ENCODE peak calls at places on chromosome 10, in ten cellular contexts. One of them, this sample, is unnamed.

GRCh38 chr10:9209105-9209798 is 1154.8 kb downstream of the GATA3 start:
- DNase-seq in H9: peak; percentile 70
- DNase-seq in left ventricle myocardium inferior: peak; percentile 43
- DNase-seq in AG04449: no peak
- DNase-seq in mucosa of descending colon: peak; percentile 73
- DNase-seq in HFFc6: peak; percentile 32
- DNase-seq in fibroblast of lung: peak; percentile 36
- DNase-seq in fibroblast of the aortic adventitia: peak; percentile 72
- DNase-seq in WTC11: peak; percentile 80
- DNase-seq in A549: peak; percentile 68
- DNase-seq in this sample: no peak

GRCh38 chr10:117322258-117322657 is 53.0 kb downstream of the PDZD8 start:
- DNase-seq in fibroblast of lung: peak; percentile 32
- DNase-seq in fibroblast of the aortic adventitia: no peak
- DNase-seq in mucosa of descending colon: no peak
- DNase-seq in H9: no peak
- DNase-seq in WTC11: no peak
- DNase-seq in HFFc6: no peak
- DNase-seq in AG04449: no peak
- DNase-seq in A549: no peak
- DNase-seq in left ventricle myocardium inferior: no peak
- DNase-seq in this sample: no peak

GRCh38 chr10:69389827-69390490 is 26.8 kb downstream of the TACR2 start:
- DNase-seq in A549: peak; percentile 83
- DNase-seq in left ventricle myocardium inferior: peak; percentile 57
- DNase-seq in AG04449: no peak
- DNase-seq in fibroblast of the aortic adventitia: peak; percentile 68
- DNase-seq in WTC11: peak; percentile 59
- DNase-seq in HFFc6: no peak
- DNase-seq in fibroblast of lung: peak; percentile 55
- DNase-seq in mucosa of descending colon: no peak
- DNase-seq in H9: peak; percentile 88
- DNase-seq in this sample: no peak

GRCh38 chr10:119772347-119772746 is 46.5 kb downstream of the INPP5F start:
- DNase-seq in fibroblast of the aortic adventitia: no peak
- DNase-seq in H9: no peak
- DNase-seq in mucosa of descending colon: no peak
- DNase-seq in A549: no peak
- DNase-seq in WTC11: no peak
- DNase-seq in AG04449: no peak
- DNase-seq in fibroblast of lung: no peak
- DNase-seq in HFFc6: no peak
- DNase-seq in left ventricle myocardium inferior: no peak
- DNase-seq in this sample: no peak

GRCh38 chr10:88226891-88227290 is 356.2 kb downstream of the RNLS start:
- DNase-seq in HFFc6: no peak
- DNase-seq in mucosa of descending colon: no peak
- DNase-seq in fibroblast of lung: no peak
- DNase-seq in AG04449: no peak
- DNase-seq in A549: no peak
- DNase-seq in WTC11: no peak
- DNase-seq in fibroblast of the aortic adventitia: no peak
- DNase-seq in H9: no peak
- DNase-seq in left ventricle myocardium inferior: no peak
- DNase-seq in this sample: no peak

GRCh38 chr10:88992945-88993537 is 2.4 kb downstream of the FAS start:
- DNase-seq in A549: no peak
- DNase-seq in HFFc6: no peak
- DNase-seq in H9: no peak
- DNase-seq in left ventricle myocardium inferior: no peak
- DNase-seq in WTC11: no peak
- DNase-seq in AG04449: no peak
- DNase-seq in fibroblast of the aortic adventitia: peak; percentile 64
- DNase-seq in mucosa of descending colon: no peak
- DNase-seq in fibroblast of lung: peak; percentile 56
- DNase-seq in this sample: no peak

GRCh38 chr10:60434418-60435046 is 44.9 kb upstream of the ANK3 start:
- DNase-seq in H9: no peak
- DNase-seq in fibroblast of the aortic adventitia: peak; percentile 87
- DNase-seq in HFFc6: peak; percentile 39
- DNase-seq in left ventricle myocardium inferior: no peak
- DNase-seq in A549: peak; percentile 67
- DNase-seq in AG04449: no peak
- DNase-seq in fibroblast of lung: peak; percentile 54
- DNase-seq in WTC11: peak; percentile 15
- DNase-seq in mucosa of descending colon: peak; percentile 73
- DNase-seq in this sample: no peak

GRCh38 chr10:14820010-14820774 is 17.6 kb downstream of the CDNF start:
- DNase-seq in WTC11: no peak
- DNase-seq in left ventricle myocardium inferior: no peak
- DNase-seq in H9: no peak
- DNase-seq in A549: peak; percentile 92
- DNase-seq in fibroblast of the aortic adventitia: peak; percentile 95
- DNase-seq in fibroblast of lung: peak; percentile 91
- DNase-seq in mucosa of descending colon: no peak
- DNase-seq in HFFc6: peak; percentile 95
- DNase-seq in AG04449: peak; percentile 41
- DNase-seq in this sample: no peak

GRCh38 chr10:76311752-76312699 is 880.6 kb downstream of the LRMDA start:
- DNase-seq in HFFc6: peak; percentile 25
- DNase-seq in fibroblast of lung: no peak
- DNase-seq in WTC11: peak; percentile 63
- DNase-seq in AG04449: no peak
- DNase-seq in A549: peak; percentile 56
- DNase-seq in mucosa of descending colon: peak; percentile 31
- DNase-seq in fibroblast of the aortic adventitia: peak; percentile 51
- DNase-seq in H9: peak; percentile 71
- DNase-seq in left ventricle myocardium inferior: no peak
- DNase-seq in this sample: no peak

GRCh38 chr10:70232859-70233108 is 445 bp downstream of the PPA1 start:
- DNase-seq in fibroblast of the aortic adventitia: no peak
- DNase-seq in fibroblast of lung: no peak
- DNase-seq in AG04449: no peak
- DNase-seq in H9: no peak
- DNase-seq in left ventricle myocardium inferior: no peak
- DNase-seq in WTC11: no peak
- DNase-seq in A549: no peak
- DNase-seq in HFFc6: no peak
- DNase-seq in mucosa of descending colon: no peak
- DNase-seq in this sample: no peak

GRCh38 chr10:125373546-125373945 is 213.2 kb upstream of the CTBP2 start:
- DNase-seq in fibroblast of the aortic adventitia: no peak
- DNase-seq in HFFc6: no peak
- DNase-seq in H9: no peak
- DNase-seq in left ventricle myocardium inferior: no peak
- DNase-seq in fibroblast of lung: no peak
- DNase-seq in WTC11: no peak
- DNase-seq in AG04449: no peak
- DNase-seq in mucosa of descending colon: no peak
- DNase-seq in A549: no peak
- DNase-seq in this sample: no peak

GRCh38 chr10:93589648-93590562 is 11.1 kb downstream of the RBP4 start:
- DNase-seq in left ventricle myocardium inferior: no peak
- DNase-seq in A549: no peak
- DNase-seq in mucosa of descending colon: no peak
- DNase-seq in WTC11: no peak
- DNase-seq in AG04449: no peak
- DNase-seq in HFFc6: no peak
- DNase-seq in H9: no peak
- DNase-seq in fibroblast of lung: no peak
- DNase-seq in fibroblast of the aortic adventitia: no peak
- DNase-seq in this sample: no peak
- TF ChIP-seq CTCF in left ventricle myocardium inferior: no peak
- TF ChIP-seq CTCF in A549: no peak
- TF ChIP-seq CTCF in mucosa of descending colon: no peak
- TF ChIP-seq CTCF in WTC11: no peak
- TF ChIP-seq CTCF in AG04449: no peak
- TF ChIP-seq CTCF in HFFc6: no peak
- TF ChIP-seq CTCF in H9: no peak
- TF ChIP-seq CTCF in fibroblast of lung: no peak
- TF ChIP-seq CTCF in fibroblast of the aortic adventitia: no peak
- TF ChIP-seq CTCF in this sample: no peak

DNA sequence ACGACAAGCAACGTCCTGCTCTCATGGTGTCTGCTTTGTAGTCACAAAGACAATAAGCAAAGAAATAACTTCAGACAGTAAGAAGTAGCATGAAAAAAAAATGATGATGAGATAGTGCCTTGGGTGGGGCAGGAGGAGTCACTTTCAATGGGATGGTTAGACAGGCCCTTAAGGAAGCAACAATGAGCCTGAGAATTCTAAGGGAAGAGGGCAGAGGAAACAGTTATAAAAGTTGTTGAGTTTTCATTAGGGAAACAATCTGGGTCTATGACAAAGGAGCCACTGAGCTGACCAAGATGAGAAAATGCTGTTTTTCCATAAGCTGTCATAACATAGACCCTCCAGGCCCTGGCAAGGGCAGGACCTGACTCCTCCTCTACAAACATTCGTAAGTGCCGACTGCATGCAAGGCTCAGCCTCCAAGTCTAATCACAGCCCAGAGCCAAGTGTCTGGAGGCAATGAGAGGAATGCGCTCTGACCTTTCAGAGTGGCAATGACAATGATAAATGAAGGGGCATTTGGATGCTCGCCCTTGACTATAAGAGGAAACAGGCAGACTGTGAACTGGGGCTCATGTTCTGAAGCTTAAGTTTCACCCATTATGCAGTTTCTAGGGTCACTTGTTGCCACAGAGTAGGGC is 43.7 kb downstream of the PPP1R3C start:
- DNase-seq in A549: peak; percentile 94
- DNase-seq in AG04449: no peak
- DNase-seq in mucosa of descending colon: no peak
- DNase-seq in H9: no peak
- DNase-seq in WTC11: no peak
- DNase-seq in fibroblast of the aortic adventitia: peak; percentile 89
- DNase-seq in HFFc6: peak; percentile 41
- DNase-seq in fibroblast of lung: peak; percentile 92
- DNase-seq in left ventricle myocardium inferior: peak; percentile 38
- DNase-seq in this sample: no peak
- TF ChIP-seq CTCF in A549: no peak
- TF ChIP-seq CTCF in AG04449: no peak
- TF ChIP-seq CTCF in mucosa of descending colon: no peak
- TF ChIP-seq CTCF in H9: no peak
- TF ChIP-seq CTCF in WTC11: no peak
- TF ChIP-seq CTCF in fibroblast of the aortic adventitia: no peak
- TF ChIP-seq CTCF in HFFc6: no peak
- TF ChIP-seq CTCF in fibroblast of lung: no peak
- TF ChIP-seq CTCF in left ventricle myocardium inferior: no peak
- TF ChIP-seq CTCF in this sample: no peak

GRCh38 chr10:7679256-7679655 is 12.5 kb upstream of the ITIH5 start:
- DNase-seq in AG04449: no peak
- DNase-seq in H9: no peak
- DNase-seq in fibroblast of lung: no peak
- DNase-seq in left ventricle myocardium inferior: no peak
- DNase-seq in fibroblast of the aortic adventitia: no peak
- DNase-seq in A549: no peak
- DNase-seq in mucosa of descending colon: no peak
- DNase-seq in WTC11: no peak
- DNase-seq in HFFc6: no peak
- DNase-seq in this sample: no peak
- TF ChIP-seq CTCF in AG04449: no peak
- TF ChIP-seq CTCF in H9: no peak
- TF ChIP-seq CTCF in fibroblast of lung: no peak
- TF ChIP-seq CTCF in left ventricle myocardium inferior: no peak
- TF ChIP-seq CTCF in fibroblast of the aortic adventitia: no peak
- TF ChIP-seq CTCF in A549: no peak
- TF ChIP-seq CTCF in mucosa of descending colon: no peak
- TF ChIP-seq CTCF in WTC11: no peak
- TF ChIP-seq CTCF in HFFc6: no peak
- TF ChIP-seq CTCF in this sample: no peak

GRCh38 chr10:74825033-74825370 is 1.4 kb upstream of the KAT6B start:
- DNase-seq in fibroblast of the aortic adventitia: no peak
- DNase-seq in A549: no peak
- DNase-seq in AG04449: no peak
- DNase-seq in H9: peak; percentile 44
- DNase-seq in mucosa of descending colon: peak; percentile 44
- DNase-seq in HFFc6: no peak
- DNase-seq in left ventricle myocardium inferior: no peak
- DNase-seq in fibroblast of lung: no peak
- DNase-seq in WTC11: peak; percentile 41
- DNase-seq in this sample: no peak

GRCh38 chr10:74825371-74826141 is 844 bp upstream of the KAT6B start:
- DNase-seq in HFFc6: no peak
- DNase-seq in fibroblast of lung: no peak
- DNase-seq in WTC11: peak; percentile 71
- DNase-seq in H9: no peak
- DNase-seq in A549: no peak
- DNase-seq in AG04449: no peak
- DNase-seq in fibroblast of the aortic adventitia: no peak
- DNase-seq in mucosa of descending colon: peak; percentile 54
- DNase-seq in left ventricle myocardium inferior: peak; percentile 66
- DNase-seq in this sample: peak; percentile 90

GRCh38 chr10:74827045-74827441 is 643 bp downstream of the KAT6B start:
- DNase-seq in H9: no peak
- DNase-seq in left ventricle myocardium inferior: no peak
- DNase-seq in mucosa of descending colon: no peak
- DNase-seq in HFFc6: no peak
- DNase-seq in AG04449: no peak
- DNase-seq in A549: no peak
- DNase-seq in fibroblast of lung: no peak
- DNase-seq in fibroblast of the aortic adventitia: no peak
- DNase-seq in WTC11: no peak
- DNase-seq in this sample: no peak

GRCh38 chr10:74827694-74828093 is 1.3 kb downstream of the KAT6B start:
- DNase-seq in A549: no peak
- DNase-seq in HFFc6: no peak
- DNase-seq in left ventricle myocardium inferior: no peak
- DNase-seq in WTC11: no peak
- DNase-seq in fibroblast of lung: no peak
- DNase-seq in H9: no peak
- DNase-seq in AG04449: no peak
- DNase-seq in mucosa of descending colon: no peak
- DNase-seq in fibroblast of the aortic adventitia: no peak
- DNase-seq in this sample: no peak

DNA sequence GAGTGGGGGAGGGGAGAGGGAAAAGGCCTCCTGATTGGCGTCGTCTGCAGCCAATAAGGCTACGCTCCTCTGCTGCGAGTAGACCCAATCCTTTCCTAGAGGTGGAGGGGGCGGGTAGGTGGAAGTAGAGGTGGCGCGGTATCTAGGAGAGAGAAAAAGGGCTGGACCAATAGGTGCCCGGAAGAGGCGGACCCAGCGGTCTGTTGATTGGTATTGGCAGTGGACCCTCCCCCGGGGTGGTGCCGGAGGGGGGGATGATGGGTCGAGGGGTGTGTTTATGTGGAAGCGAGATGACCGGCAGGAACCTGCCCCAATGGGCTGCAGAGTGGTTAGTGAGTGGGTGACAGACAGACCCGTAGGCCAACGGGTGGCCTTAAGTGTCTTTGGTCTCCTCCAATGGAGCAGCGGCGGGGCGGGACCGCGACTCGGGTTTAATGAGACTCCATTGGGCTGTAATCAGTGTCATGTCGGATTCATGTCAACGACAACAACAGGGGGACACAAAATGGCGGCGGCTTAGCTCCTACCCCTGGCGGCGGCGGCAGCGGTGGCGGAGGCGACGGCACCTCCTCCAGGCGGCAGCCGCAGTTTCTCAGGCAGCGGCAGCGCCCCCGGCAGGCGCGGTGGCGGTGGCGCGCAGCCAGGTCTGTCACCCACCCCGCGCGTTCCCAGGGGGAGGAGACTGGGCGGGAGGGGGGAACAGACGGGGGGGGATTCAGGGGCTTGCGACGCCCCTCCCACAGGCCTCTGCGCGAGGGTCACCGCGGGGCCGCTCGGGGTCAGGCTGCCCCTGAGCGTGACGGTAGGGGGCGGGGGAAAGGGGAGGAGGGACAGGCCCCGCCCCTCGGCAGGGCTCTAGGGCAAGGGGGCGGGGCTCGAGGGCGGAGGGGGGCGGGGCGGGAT is at the start of gene KAT6B:
- DNase-seq in H9: peak; percentile 100
- DNase-seq in AG04449: peak; percentile 100
- DNase-seq in A549: peak; percentile 100
- DNase-seq in fibroblast of lung: peak; percentile 100
- DNase-seq in mucosa of descending colon: peak; percentile 100
- DNase-seq in HFFc6: peak; percentile 100
- DNase-seq in fibroblast of the aortic adventitia: peak; percentile 100
- DNase-seq in left ventricle myocardium inferior: peak; percentile 100
- DNase-seq in WTC11: peak; percentile 100
- DNase-seq in this sample: peak; percentile 100
- TF ChIP-seq CTCF in H9: peak; percentile 59
- TF ChIP-seq CTCF in AG04449: peak; percentile 36
- TF ChIP-seq CTCF in A549: peak; percentile 7
- TF ChIP-seq CTCF in fibroblast of lung: no peak
- TF ChIP-seq CTCF in mucosa of descending colon: no peak
- TF ChIP-seq CTCF in HFFc6: peak; percentile 66
- TF ChIP-seq CTCF in fibroblast of the aortic adventitia: peak; percentile 21
- TF ChIP-seq CTCF in left ventricle myocardium inferior: no peak
- TF ChIP-seq CTCF in WTC11: no peak
- TF ChIP-seq CTCF in this sample: peak; percentile 49

This sample was measured in osteocyte.